ENCODE peak calls at places on chromosomes 11 and 22, in seven cellular contexts. H is iPS DF 6.9, N is OCI-LY7, M is cardiac muscle cell, P is colonic mucosa, V is Peyer's patch, Z is pancreas. G is an unnamed sample. For H3K4me1, the result is how much of the 10 kb centered on the place peaks cover.

GRCh38 chr11:66889974-66890373 is 33.1 kb downstream of the LRFN4 start:
- DNase-seq in P (no peak), H (no peak), N (no peak), M (no peak), V (no peak), Z (no peak), G (no peak)

GRCh38 chr11:119108151-119108856 is 1.2 kb downstream of the C2CD2L start:
- DNase-seq in V (peak), H (no peak), Z (no peak), M (no peak), P (peak), N (peak), G (no peak)

GRCh38 chr22:46125816-46126770 is 24.2 kb upstream of the PPARA start:
- DNase-seq in H (no peak), N (no peak), V (peak), M (no peak), Z (no peak), P (peak), G (no peak)

GRCh38 chr11:60922906-60923305 is 1.4 kb upstream of the TMEM132A start:
- DNase-seq in H (no peak), Z (no peak), N (no peak), P (no peak), V (no peak), M (no peak), G (no peak)

GRCh38 chr11:70785372-70785771 is 387.0 kb downstream of the CTTN start:
- DNase-seq in H (no peak), Z (no peak), V (no peak), N (no peak), P (no peak), M (no peak), G (no peak)

GRCh38 chr11:12585861-12586260 is 88.4 kb upstream of the TEAD1 start:
- DNase-seq in M (no peak), V (no peak), Z (no peak), N (no peak), P (no peak), H (no peak), G (no peak)

GRCh38 chr11:2523821-2524391 is 79.1 kb downstream of the KCNQ1 start:
- DNase-seq in P (no peak), N (no peak), Z (peak), M (no peak), V (peak), H (no peak), G (no peak)

GRCh38 chr22:44755956-44756361 is 3.6 kb downstream of the ARHGAP8 start:
- DNase-seq in H (no peak), P (peak), N (no peak), M (no peak), V (no peak), Z (peak), G (no peak)

GRCh38 chr11:61924016-61924360 is 6.6 kb upstream of the RAB3IL1 start:
- DNase-seq in N (no peak), P (no peak), M (no peak), Z (no peak), H (no peak), V (no peak), G (no peak)

GRCh38 chr11:118870396-118871343 is 13.0 kb upstream of the CXCR5 start:
- DNase-seq in P (peak), Z (peak), N (peak), V (peak), H (no peak), M (peak), G (no peak)

GRCh38 chr11:2113776-2114175 is 25.4 kb downstream of the IGF2 start:
- DNase-seq in N (no peak), H (no peak), Z (no peak), P (no peak), V (no peak), M (no peak), G (no peak)

GRCh38 chr22:24440718-24441405 is 13.5 kb downstream of the ADORA2A start:
- DNase-seq in V (peak), M (no peak), H (no peak), Z (no peak), P (no peak), N (no peak), G (no peak)

GRCh38 chr11:76189682-76190081 is 16.6 kb downstream of the WNT11 start:
- DNase-seq in Z (no peak), H (no peak), M (no peak), P (no peak), N (no peak), V (no peak), G (no peak)

GRCh38 chr22:42287174-42287890 is 16.9 kb upstream of the TCF20 start:
- DNase-seq in N (no peak), Z (no peak), M (no peak), P (no peak), H (no peak), V (no peak), G (no peak)

GRCh38 chr11:118930152-118930712 is 4.5 kb upstream of the BCL9L start:
- DNase-seq in N (peak), H (no peak), V (peak), Z (peak), M (peak), P (peak), G (peak)

GRCh38 chr22:37803636-37804371 is 3.9 kb upstream of the GCAT start:
- DNase-seq in V (no peak), Z (no peak), P (peak), N (no peak), M (no peak), H (no peak), G (no peak)
- H3K4me3 ChIP-seq in V (no peak), Z (no peak), P (no peak), N (no peak), M (no peak), H (peak), G (no peak)

DNA sequence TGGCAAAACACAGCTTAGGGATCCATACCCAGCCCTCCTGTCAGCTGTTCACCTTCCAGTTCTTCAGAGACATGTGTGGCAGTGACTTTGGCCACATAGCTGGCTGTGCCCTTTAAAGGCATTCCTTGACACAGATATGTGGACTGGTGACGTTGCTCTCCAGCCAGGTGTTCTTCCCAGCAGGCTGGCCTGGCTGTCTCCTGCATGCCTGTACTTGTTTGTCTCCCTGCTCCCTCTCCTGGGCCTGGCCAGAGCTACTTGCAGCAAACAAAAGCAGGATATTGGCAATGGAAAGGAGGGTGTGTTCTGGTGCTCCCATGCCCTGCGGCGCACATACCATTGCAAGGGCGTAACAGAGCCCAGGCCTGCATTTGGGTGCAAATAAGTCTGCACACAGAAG is 38.3 kb downstream of the PIK3IP1 start:
- DNase-seq in M (no peak), V (peak), Z (peak), H (no peak), N (no peak), P (peak), G (no peak)
- H3K27ac ChIP-seq in M (no peak), V (peak), Z (peak), H (no peak), N (no peak), P (peak), G (no peak)

GRCh38 chr22:38220653-38221386 is 19.0 kb downstream of the MAFF start:
- DNase-seq in V (no peak), M (no peak), H (no peak), P (no peak), Z (no peak), N (no peak), G (no peak)

GRCh38 chr22:38221407-38221806 is 19.6 kb downstream of the MAFF start:
- DNase-seq in H (no peak), V (no peak), P (no peak), M (no peak), N (no peak), Z (no peak), G (no peak)

GRCh38 chr22:38221908-38222796 is 20.4 kb downstream of the MAFF start:
- DNase-seq in V (no peak), M (no peak), P (no peak), H (no peak), Z (no peak), N (peak), G (no peak)

GRCh38 chr22:38223289-38223960 is 21.6 kb downstream of the MAFF start:
- DNase-seq in H (no peak), N (peak), M (no peak), V (no peak), Z (no peak), P (no peak), G (no peak)

DNA sequence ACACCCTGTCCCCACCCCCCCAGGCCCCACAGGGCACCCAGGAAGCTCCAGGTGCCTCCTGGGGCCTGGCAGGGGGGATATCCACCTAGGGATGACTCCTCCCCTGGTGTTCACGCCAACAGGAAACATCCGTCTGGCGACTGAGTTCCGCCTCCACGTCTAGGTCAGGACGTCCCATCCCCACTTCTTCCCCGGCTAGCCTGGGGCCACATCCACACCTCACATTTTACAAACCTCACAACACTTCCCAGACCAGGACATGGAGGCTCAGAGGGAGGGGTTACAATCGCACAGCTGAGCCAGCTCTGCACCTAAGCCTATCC is 21.0 kb downstream of the MAFF start:
- DNase-seq in V (no peak), M (no peak), P (peak), Z (no peak), H (no peak), N (no peak), G (no peak)
- H3K4me1 ChIP-seq in V (under half), M (under half), P (under half), Z (under half), H (under half), N (under half), G (under half)

GRCh38 chr22:26479792-26480610 is 3.6 kb downstream of the HPS4 start:
- DNase-seq in N (peak), V (no peak), P (peak), Z (no peak), H (no peak), M (no peak), G (no peak)
- H3K4me3 ChIP-seq in N (peak), V (peak), P (peak), Z (no peak), H (no peak), M (no peak), G (peak)

DNA sequence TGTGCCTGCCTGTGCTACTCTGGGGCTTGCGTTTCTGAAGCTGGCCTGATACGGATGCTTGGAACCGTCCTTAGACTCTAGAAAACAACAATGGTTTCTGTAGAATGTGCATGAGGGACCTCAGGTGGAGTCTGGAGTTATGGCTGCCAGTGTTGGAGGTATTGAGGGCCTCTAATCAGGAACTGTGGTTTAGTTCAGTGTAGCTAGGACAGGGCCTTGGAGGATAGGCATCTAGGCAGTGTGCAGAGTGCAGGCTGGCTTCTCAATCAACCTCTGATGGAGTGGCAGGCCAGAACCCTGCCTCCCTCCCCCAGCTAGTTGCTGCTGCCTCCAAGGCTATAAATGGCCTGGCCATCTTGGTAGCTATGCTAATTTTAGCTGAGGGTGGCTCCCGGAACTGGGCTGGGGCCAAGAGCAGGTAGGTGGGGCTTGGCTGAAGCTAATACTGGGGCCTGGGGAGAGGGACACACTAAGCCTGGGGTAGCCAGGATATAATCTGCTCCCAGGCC is 4.0 kb downstream of the STIM1 start:
- DNase-seq in M (peak), V (no peak), N (peak), P (peak), H (no peak), Z (peak), G (peak)
- H3K27ac ChIP-seq in M (peak), V (peak), N (peak), P (peak), H (no peak), Z (peak), G (peak)

GRCh38 chr11:20030472-20030871 is 129.8 kb downstream of the DBX1 start:
- DNase-seq in H (no peak), M (no peak), N (no peak), P (no peak), V (no peak), Z (no peak), G (no peak)
- H3K4me1 ChIP-seq in H (under half), M (half or more), N (under half), P (under half), V (under half), Z (under half), G (under half)